ENCODE peak calls at places on chromosome 1, in ten cellular contexts. T is T-cell; W is substantia nigra; V is brain microvascular endothelial cell; L is LoVo; G is stromal cell of bone marrow; Q is activated CD4-positive, alpha-beta T cell treated with anti-CD3 and anti-CD28 coated beads, Interleukin-2, amount 10 ng/mL, durations not matched to agents 7 days and 5 days; S is neuronal stem cell; O is NCI-H2081 treated with DMSO at 0.1 percent for 48 hours; E is PC-9. X is an unnamed sample.

GRCh38 chr1:38330799-38331198 is 284.2 kb upstream of the POU3F1 start:
- DNase-seq in L (no peak), G (no peak), E (no peak), Q (no peak), T (no peak), V (no peak), O (no peak), S (no peak), W (no peak), X (no peak)

GRCh38 chr1:154666051-154666793 is 58.2 kb upstream of the ADAR start:
- DNase-seq in T (no peak), Q (no peak), L (no peak), O (no peak), G (no peak), E (no peak), V (no peak), W (no peak), S (no peak), X (no peak)

GRCh38 chr1:15736035-15736665 is at the start of gene SLC25A34:
- DNase-seq in E (no peak), V (no peak), L (no peak), S (no peak), Q (no peak), T (no peak), W (no peak), G (no peak), O (no peak), X (no peak)

GRCh38 chr1:208433086-208433485 is 188.9 kb upstream of the PLXNA2 start:
- DNase-seq in Q (no peak), L (no peak), V (no peak), T (no peak), G (peak; percentile 76), E (no peak), W (no peak), O (no peak), S (peak; percentile 5), X (no peak)

GRCh38 chr1:165828103-165828558 is 717 bp downstream of the UCK2 start:
- DNase-seq in W (no peak), E (no peak), S (peak; percentile 36), G (no peak), Q (peak; percentile 36), V (no peak), O (peak; percentile 30), L (peak; percentile 33), T (peak; percentile 11), X (no peak)

GRCh38 chr1:160652924-160653619 is 6.2 kb upstream of the SLAMF1 start:
- DNase-seq in L (no peak), W (no peak), E (no peak), T (no peak), O (no peak), V (no peak), G (no peak), Q (no peak), S (no peak), X (no peak)

GRCh38 chr1:6358757-6359567 is 34.6 kb downstream of the ACOT7 start:
- DNase-seq in W (no peak), O (no peak), V (peak; percentile 61), L (no peak), E (no peak), G (peak; percentile 73), T (peak; percentile 67), S (no peak), Q (peak; percentile 72), X (peak; percentile 61)

GRCh38 chr1:93331412-93331811 is 14.3 kb upstream of the DR1 start:
- DNase-seq in L (no peak), V (no peak), T (no peak), Q (no peak), G (no peak), E (no peak), S (no peak), O (no peak), W (no peak), X (no peak)

GRCh38 chr1:19315378-19316206 is 3.5 kb downstream of the SLC66A1 start:
- DNase-seq in W (no peak), S (no peak), Q (no peak), O (no peak), V (peak; percentile 50), G (no peak), L (no peak), T (no peak), E (no peak), X (no peak)

GRCh38 chr1:44661786-44662682 is 12.2 kb downstream of the TMEM53 start:
- DNase-seq in V (no peak), L (no peak), W (no peak), E (peak; percentile 10), O (no peak), T (no peak), S (no peak), Q (no peak), G (no peak), X (no peak)

GRCh38 chr1:16082283-16083038 is 9.0 kb upstream of the FAM131C start:
- DNase-seq in O (peak; percentile 5), T (peak; percentile 33), V (peak; percentile 53), Q (peak; percentile 74), S (peak; percentile 74), W (no peak), E (no peak), G (no peak), L (peak; percentile 62), X (peak; percentile 15)

GRCh38 chr1:204960306-204960984 is 82.6 kb upstream of the CNTN2 start:
- DNase-seq in G (no peak), T (no peak), V (no peak), O (no peak), L (peak; percentile 3), Q (no peak), E (no peak), S (no peak), W (no peak), X (no peak)